ENCODE peak calls at places on chromosomes 5 and 9, in six cellular contexts. A is fibroblast of the conjunctiva; X is fibroblast of gingiva; U is neuronal stem cell; G is stimulated activated CD8-positive, alpha-beta memory T cell treated with anti-CD3 and anti-CD28 coated beads, Interleukin-15, amount 100 ng/mL, for 24 hours; S is GM04504. P is an unnamed sample.

GRCh38 chr9:18566125-18566524 is 92.2 kb downstream of the ADAMTSL1 start:
- DNase-seq in A (peak), X (peak), U (no peak), G (no peak), S (peak), P (no peak)

GRCh38 chr9:76414656-76415055 is 20.4 kb upstream of the RFK start:
- DNase-seq in A (no peak), X (no peak), U (no peak), G (no peak), S (no peak), P (no peak)

GRCh38 chr5:170216262-170216864 is 16.4 kb upstream of the C5orf58 start:
- DNase-seq in A (peak), X (peak), U (no peak), G (no peak), S (peak), P (no peak)

GRCh38 chr5:55918097-55919035 is 67.2 kb downstream of the IL31RA start:
- DNase-seq in A (no peak), X (no peak), U (no peak), G (no peak), S (no peak), P (no peak)

GRCh38 chr9:126515001-126515872 is 98.5 kb upstream of the LMX1B start:
- DNase-seq in A (no peak), X (no peak), U (no peak), G (no peak), S (no peak), P (no peak)

GRCh38 chr9:110031511-110032173 is 176.3 kb downstream of the C9orf152 start:
- DNase-seq in A (peak), X (peak), U (no peak), G (no peak), S (no peak), P (no peak)

GRCh38 chr5:73296772-73297171 is 123.8 kb downstream of the TMEM174 start:
- DNase-seq in A (no peak), X (no peak), U (no peak), G (no peak), S (no peak), P (no peak)

GRCh38 chr5:109136906-109137305 is 272.9 kb downstream of the PJA2 start:
- DNase-seq in A (no peak), X (no peak), U (no peak), G (no peak), S (no peak), P (no peak)

GRCh38 chr9:93968451-93969327 is 13.5 kb upstream of the BARX1 start:
- DNase-seq in A (no peak), X (no peak), U (no peak), G (no peak), S (no peak), P (no peak)

GRCh38 chr9:123354806-123355508 is 1.0 kb upstream of the CRB2 start:
- DNase-seq in A (no peak), X (no peak), U (no peak), G (no peak), S (no peak), P (no peak)

GRCh38 chr5:127634007-127634406 is 14.9 kb upstream of the CTXN3 start:
- DNase-seq in A (peak), X (peak), U (no peak), G (no peak), S (no peak), P (no peak)

GRCh38 chr5:59745422-59745863 is 148.1 kb downstream of the PDE4D start:
- DNase-seq in A (peak), X (peak), U (no peak), G (no peak), S (peak), P (no peak)

GRCh38 chr9:128005938-128006337 is 25.1 kb upstream of the EEIG1 start:
- DNase-seq in A (no peak), X (no peak), U (no peak), G (no peak), S (no peak), P (no peak)

GRCh38 chr5:107446972-107447371 is 223.8 kb downstream of the EFNA5 start:
- DNase-seq in A (no peak), X (no peak), U (no peak), G (no peak), S (no peak), P (no peak)

GRCh38 chr5:57594436-57594835 is 111.8 kb upstream of the ACTBL2 start:
- DNase-seq in A (no peak), X (no peak), U (no peak), G (no peak), S (no peak), P (no peak)

GRCh38 chr5:99034336-99034735 is 105.5 kb upstream of the CHD1 start:
- DNase-seq in A (no peak), X (no peak), U (no peak), G (no peak), S (no peak), P (no peak)

GRCh38 chr9:129383005-129383414 is 204.9 kb upstream of the IER5L start:
- DNase-seq in A (no peak), X (no peak), U (no peak), G (no peak), S (no peak), P (no peak)

GRCh38 chr5:53603009-53603687 is 42.7 kb downstream of the NDUFS4 start:
- DNase-seq in A (no peak), X (no peak), U (no peak), G (no peak), S (no peak), P (no peak)

GRCh38 chr5:4204616-4205151 is 609.1 kb downstream of the IRX1 start:
- DNase-seq in A (no peak), X (no peak), U (no peak), G (no peak), S (no peak), P (no peak)

GRCh38 chr5:59596586-59597348 is 296.8 kb downstream of the PDE4D start:
- DNase-seq in A (peak), X (peak), U (no peak), G (no peak), S (no peak), P (no peak)

GRCh38 chr9:78958887-78959286 is 612.9 kb upstream of the TLE4 start:
- DNase-seq in A (no peak), X (no peak), U (no peak), G (no peak), S (no peak), P (no peak)

GRCh38 chr5:78751872-78752271 is 103.3 kb upstream of the LHFPL2 start:
- DNase-seq in A (no peak), X (peak), U (no peak), G (no peak), S (no peak), P (no peak)

GRCh38 chr5:96781031-96781733 is 26.6 kb downstream of the ERAP1 start:
- DNase-seq in A (no peak), X (no peak), U (no peak), G (no peak), S (peak), P (no peak)

GRCh38 chr5:121919091-121919490 is 42.7 kb upstream of the SRFBP1 start:
- DNase-seq in A (no peak), X (no peak), U (no peak), G (no peak), S (no peak), P (no peak)

GRCh38 chr5:54758038-54758437 is 227.4 kb downstream of the ESM1 start:
- DNase-seq in A (peak), X (peak), U (no peak), G (no peak), S (no peak), P (no peak)

GRCh38 chr9:37464426-37465248 is 613 bp downstream of the ZBTB5 start:
- DNase-seq in A (peak), X (peak), U (no peak), G (peak), S (peak), P (peak)

GRCh38 chr5:36602711-36603321 is 3.6 kb upstream of the SLC1A3 start:
- DNase-seq in A (no peak), X (no peak), U (no peak), G (no peak), S (no peak), P (no peak)

GRCh38 chr9:12975496-12975895 is 200.7 kb downstream of the LURAP1L start:
- DNase-seq in A (no peak), X (no peak), U (no peak), G (no peak), S (no peak), P (no peak)

GRCh38 chr5:68155940-68156339 is 59.6 kb upstream of the PIK3R1 start:
- DNase-seq in A (no peak), X (no peak), U (no peak), G (no peak), S (no peak), P (no peak)

GRCh38 chr5:6692906-6693305 is 20.3 kb upstream of the TENT4A start:
- DNase-seq in A (no peak), X (no peak), U (no peak), G (no peak), S (no peak), P (no peak)

GRCh38 chr9:20941177-20941690 is 90.2 kb downstream of the HACD4 start:
- DNase-seq in A (peak), X (peak), U (peak), G (no peak), S (peak), P (peak)

GRCh38 chr9:20550326-20550725 is 72.0 kb downstream of the MLLT3 start:
- DNase-seq in A (no peak), X (no peak), U (no peak), G (no peak), S (no peak), P (no peak)

GRCh38 chr9:129548571-129549135 is 72.2 kb downstream of the C9orf50 start:
- DNase-seq in A (no peak), X (no peak), U (no peak), G (no peak), S (no peak), P (no peak)

GRCh38 chr5:50653946-50654345 is 12.5 kb upstream of the PARP8 start:
- DNase-seq in A (no peak), X (no peak), U (no peak), G (no peak), S (no peak), P (no peak)

P was measured in central memory CD4-positive, alpha-beta T cell.